ENCODE peak calls at places on chromosome 1, in eight cellular contexts. W is breast epithelium, O is MM.1S, J is LoVo, R is EL, Y is T-helper 1 cell, Z is iPS-NIHi11, U is cardiac fibroblast. K is an unnamed sample.

GRCh38 chr1:15430787-15431570 is 7.3 kb upstream of the CTRC start:
- DNase-seq in U (peak), J (peak), W (no peak), O (peak), Y (peak), Z (peak), R (peak), K (no peak)

GRCh38 chr1:8315573-8316475 is 2.1 kb upstream of the SLC45A1 start:
- DNase-seq in Z (peak), J (no peak), W (no peak), U (no peak), R (no peak), O (no peak), Y (no peak), K (no peak)

GRCh38 chr1:9249534-9250335 is 15.2 kb downstream of the H6PD start:
- DNase-seq in J (no peak), O (peak), R (peak), Z (peak), Y (no peak), U (peak), W (no peak), K (no peak)

GRCh38 chr1:235486321-235486720 is 17.9 kb downstream of the B3GALNT2 start:
- DNase-seq in R (no peak), O (no peak), Y (no peak), J (no peak), U (no peak), Z (no peak), W (no peak), K (no peak)

GRCh38 chr1:6801998-6802397 is 16.7 kb downstream of the CAMTA1 start:
- DNase-seq in U (peak), W (no peak), Z (no peak), Y (no peak), O (no peak), J (no peak), R (peak), K (peak)

GRCh38 chr1:149879556-149879955 is 19.8 kb upstream of the BOLA1 start:
- DNase-seq in R (no peak), O (no peak), Z (no peak), J (no peak), U (no peak), W (no peak), Y (no peak), K (no peak)

GRCh38 chr1:71196685-71197084 is 115.8 kb upstream of the ZRANB2 start:
- DNase-seq in W (no peak), J (no peak), R (peak), O (peak), Z (peak), Y (no peak), U (peak), K (peak)

GRCh38 chr1:239361403-239361802 is 25.0 kb upstream of the CHRM3 start:
- DNase-seq in J (peak), W (no peak), U (peak), Z (no peak), O (no peak), Y (no peak), R (peak), K (peak)

GRCh38 chr1:61056674-61057439 is 25.5 kb upstream of the NFIA start:
- DNase-seq in O (peak), Y (no peak), U (peak), R (peak), Z (no peak), W (no peak), J (peak), K (peak)

GRCh38 chr1:17759114-17759513 is 4.0 kb downstream of the ACTL8 start:
- DNase-seq in J (no peak), W (no peak), Z (peak), O (peak), R (no peak), U (no peak), Y (no peak), K (no peak)

GRCh38 chr1:65264197-65264929 is 45.0 kb upstream of the DNAJC6 start:
- DNase-seq in R (peak), O (no peak), J (no peak), W (no peak), U (peak), Z (peak), Y (no peak), K (peak)

GRCh38 chr1:225613006-225613405 is 39.9 kb downstream of the ENAH start:
- DNase-seq in U (no peak), R (no peak), Y (no peak), Z (no peak), O (no peak), W (no peak), J (no peak), K (no peak)

GRCh38 chr1:99438656-99439055 is 174.4 kb downstream of the PLPPR4 start:
- DNase-seq in W (no peak), U (no peak), Y (no peak), O (no peak), R (peak), Z (no peak), J (peak), K (no peak)

GRCh38 chr1:171794085-171794484 is 12.6 kb downstream of the METTL13 start:
- DNase-seq in Y (no peak), Z (no peak), W (no peak), J (no peak), U (peak), R (peak), O (no peak), K (peak)

GRCh38 chr1:228308085-228308601 is 98.5 kb downstream of the TRIM11 start:
- DNase-seq in J (no peak), Y (no peak), W (peak), Z (no peak), O (no peak), U (no peak), R (no peak), K (no peak)

GRCh38 chr1:234768569-234769283 is 158.7 kb upstream of the IRF2BP2 start:
- DNase-seq in W (no peak), O (no peak), R (no peak), U (no peak), Y (no peak), J (no peak), Z (no peak), K (no peak)

GRCh38 chr1:53825306-53825705 is 12.8 kb downstream of the NDC1 start:
- DNase-seq in W (no peak), O (no peak), Y (no peak), R (no peak), J (no peak), U (no peak), Z (no peak), K (no peak)

GRCh38 chr1:184748767-184749166 is 5.9 kb downstream of the EDEM3 start:
- DNase-seq in Z (no peak), J (no peak), W (no peak), Y (no peak), U (no peak), O (no peak), R (no peak), K (no peak)

GRCh38 chr1:22702671-22703070 is 8.0 kb upstream of the EPHB2 start:
- DNase-seq in Z (no peak), Y (no peak), J (peak), U (peak), W (no peak), O (no peak), R (no peak), K (no peak)

GRCh38 chr1:43274125-43274803 is 4.5 kb downstream of the TMEM125 start:
- DNase-seq in Z (no peak), R (peak), O (peak), W (peak), J (no peak), Y (no peak), U (peak), K (peak)

GRCh38 chr1:157580179-157580827 is 17.6 kb downstream of the FCRL4 start:
- DNase-seq in Y (no peak), U (peak), O (peak), Z (peak), J (peak), R (peak), W (no peak), K (peak)

GRCh38 chr1:41643422-41643821 is 158.9 kb upstream of the EDN2 start:
- DNase-seq in J (no peak), Y (no peak), O (no peak), Z (no peak), R (no peak), U (no peak), W (no peak), K (no peak)

GRCh38 chr1:3103977-3104677 is 35.1 kb downstream of the PRDM16 start:
- DNase-seq in J (no peak), R (no peak), Z (no peak), W (no peak), Y (no peak), U (no peak), O (no peak), K (peak)

GRCh38 chr1:169098380-169098779 is 8.1 kb upstream of the ATP1B1 start:
- DNase-seq in U (no peak), Z (no peak), Y (no peak), J (no peak), O (no peak), R (no peak), W (no peak), K (no peak)

GRCh38 chr1:56915960-56916359 is 49.9 kb downstream of the C8B start:
- DNase-seq in J (no peak), U (no peak), R (no peak), O (no peak), Y (no peak), W (no peak), Z (no peak), K (no peak)

GRCh38 chr1:184409011-184409410 is 22.2 kb downstream of the C1orf21 start:
- DNase-seq in R (peak), Z (no peak), W (no peak), J (no peak), O (no peak), U (peak), Y (no peak), K (peak)

GRCh38 chr1:183490932-183491331 is 18.6 kb downstream of the SMG7 start:
- DNase-seq in Z (no peak), Y (no peak), U (no peak), R (no peak), W (no peak), O (no peak), J (no peak), K (no peak)

GRCh38 chr1:230979389-230979716 is 459 bp downstream of the ARV1 start:
- DNase-seq in R (no peak), O (no peak), Y (no peak), U (peak), J (no peak), W (no peak), Z (peak), K (no peak)

GRCh38 chr1:209038735-209039134 is 544.8 kb upstream of the CAMK1G start:
- DNase-seq in Z (no peak), R (peak), Y (no peak), J (no peak), U (no peak), W (no peak), O (no peak), K (no peak)

GRCh38 chr1:53942149-53942957 is 3.1 kb downstream of the IFT25 start:
- DNase-seq in J (peak), U (no peak), W (no peak), R (no peak), O (no peak), Y (no peak), Z (no peak), K (no peak)

GRCh38 chr1:162175393-162175792 is 105.9 kb downstream of the NOS1AP start:
- DNase-seq in W (no peak), R (no peak), U (peak), J (no peak), Z (peak), O (no peak), Y (no peak), K (no peak)

GRCh38 chr1:237879195-237879594 is 11.5 kb downstream of the ZP4 start:
- DNase-seq in J (no peak), Y (no peak), R (peak), O (no peak), W (no peak), U (peak), Z (no peak), K (peak)

K was measured in astrocyte.